ENCODE peak calls at places on chromosomes 16 and 17, in seven cellular contexts. Y, V, B, F, U, X and H are unnamed samples.
A peak's percentile ranks its signal among the peaks of the same experiment; 100 is the strongest.

GRCh38 chr17:45784583-45785372 is 658 bp downstream of the CRHR1 start:
- DNase-seq in Y (no peak), V (no peak), B (no peak), F (no peak), U (peak; percentile 49), X (peak; percentile 90), H (no peak)

GRCh38 chr16:4157376-4157825 is 41.2 kb upstream of the ADCY9 start:
- DNase-seq in Y (no peak), V (no peak), B (no peak), F (no peak), U (no peak), X (no peak), H (no peak)

GRCh38 chr16:10600792-10601443 is 20.5 kb upstream of the EMP2 start:
- DNase-seq in Y (no peak), V (no peak), B (no peak), F (no peak), U (no peak), X (no peak), H (peak; percentile 73)

GRCh38 chr17:2815781-2816185 is 19.5 kb downstream of the RAP1GAP2 start:
- DNase-seq in Y (no peak), V (no peak), B (no peak), F (no peak), U (peak; percentile 44), X (no peak), H (no peak)

GRCh38 chr17:26774291-26775218 is 519.4 kb upstream of the WSB1 start:
- DNase-seq in Y (no peak), V (no peak), B (no peak), F (no peak), U (no peak), X (peak; percentile 2), H (peak; percentile 51)

GRCh38 chr16:4511441-4512082 is 27.0 kb downstream of the CDIP1 start:
- DNase-seq in Y (peak; percentile 71), V (peak; percentile 31), B (no peak), F (no peak), U (peak; percentile 73), X (peak; percentile 77), H (no peak)

GRCh38 chr17:36942031-36942599 is 4.8 kb downstream of the LHX1 start:
- DNase-seq in Y (no peak), V (no peak), B (no peak), F (no peak), U (no peak), X (peak; percentile 76), H (peak; percentile 85)

GRCh38 chr17:32285770-32286517 is 20.3 kb downstream of the RHBDL3 start:
- DNase-seq in Y (no peak), V (no peak), B (no peak), F (no peak), U (no peak), X (no peak), H (no peak)

GRCh38 chr16:87684106-87684677 is 81.6 kb downstream of the KLHDC4 start:
- DNase-seq in Y (no peak), V (no peak), B (no peak), F (no peak), U (no peak), X (no peak), H (no peak)

GRCh38 chr16:70657956-70658355 is 11.6 kb downstream of the IL34 start:
- DNase-seq in Y (no peak), V (no peak), B (peak; percentile 40), F (no peak), U (no peak), X (no peak), H (no peak)

GRCh38 chr16:8849411-8850011 is 19.3 kb downstream of the CARHSP1 start:
- DNase-seq in Y (no peak), V (no peak), B (no peak), F (no peak), U (no peak), X (peak; percentile 16), H (no peak)

GRCh38 chr16:8851761-8852403 is 16.9 kb downstream of the CARHSP1 start:
- DNase-seq in Y (no peak), V (no peak), B (peak; percentile 39), F (no peak), U (no peak), X (peak; percentile 42), H (peak; percentile 13)

GRCh38 chr16:8848231-8848938 is 20.4 kb downstream of the CARHSP1 start:
- DNase-seq in Y (no peak), V (no peak), B (peak; percentile 65), F (no peak), U (no peak), X (peak; percentile 16), H (no peak)

GRCh38 chr16:8848939-8849391 is 19.8 kb downstream of the CARHSP1 start:
- DNase-seq in Y (no peak), V (no peak), B (peak; percentile 63), F (no peak), U (no peak), X (peak; percentile 28), H (no peak)

GRCh38 chr16:8850279-8850885 is 18.4 kb downstream of the CARHSP1 start:
- DNase-seq in Y (no peak), V (peak; percentile 54), B (peak; percentile 76), F (no peak), U (no peak), X (peak; percentile 36), H (no peak)
- TF ChIP-seq EP300 in Y (no peak), V (no peak), B (no peak), F (no peak), U (peak; percentile 32), X (no peak), H (no peak)

GRCh38 chr16:53045554-53046250 is 7.0 kb downstream of the CHD9NB start:
- DNase-seq in Y (no peak), V (no peak), B (peak; percentile 35), F (no peak), U (peak; percentile 60), X (no peak), H (no peak)
- TF ChIP-seq EP300 in Y (no peak), V (no peak), B (no peak), F (no peak), U (no peak), X (no peak), H (no peak)

DNA sequence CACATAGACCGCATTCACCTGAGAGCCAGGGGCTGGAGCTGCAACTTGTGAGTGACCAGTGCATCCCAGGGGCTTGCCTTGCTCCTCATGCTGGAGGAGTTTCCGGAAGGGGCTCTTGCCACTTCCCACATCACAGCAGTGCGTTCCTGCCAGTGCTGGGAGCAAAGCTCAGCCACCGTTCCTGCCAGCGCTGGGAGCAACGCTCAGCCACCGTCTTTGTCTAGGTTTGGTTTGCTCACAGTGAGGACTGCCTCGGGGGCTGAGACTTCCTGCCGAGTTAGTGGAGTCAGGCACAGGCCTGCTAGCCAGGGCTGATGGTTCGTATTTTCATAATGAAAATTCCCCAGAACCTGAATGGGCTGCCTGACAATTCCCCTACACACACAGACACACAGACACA is 5.4 kb upstream of the CHRNE start:
- DNase-seq in Y (no peak), V (no peak), B (no peak), F (no peak), U (no peak), X (peak; percentile 45), H (no peak)
- TF ChIP-seq EP300 in Y (no peak), V (no peak), B (no peak), F (no peak), U (no peak), X (no peak), H (no peak)

DNA sequence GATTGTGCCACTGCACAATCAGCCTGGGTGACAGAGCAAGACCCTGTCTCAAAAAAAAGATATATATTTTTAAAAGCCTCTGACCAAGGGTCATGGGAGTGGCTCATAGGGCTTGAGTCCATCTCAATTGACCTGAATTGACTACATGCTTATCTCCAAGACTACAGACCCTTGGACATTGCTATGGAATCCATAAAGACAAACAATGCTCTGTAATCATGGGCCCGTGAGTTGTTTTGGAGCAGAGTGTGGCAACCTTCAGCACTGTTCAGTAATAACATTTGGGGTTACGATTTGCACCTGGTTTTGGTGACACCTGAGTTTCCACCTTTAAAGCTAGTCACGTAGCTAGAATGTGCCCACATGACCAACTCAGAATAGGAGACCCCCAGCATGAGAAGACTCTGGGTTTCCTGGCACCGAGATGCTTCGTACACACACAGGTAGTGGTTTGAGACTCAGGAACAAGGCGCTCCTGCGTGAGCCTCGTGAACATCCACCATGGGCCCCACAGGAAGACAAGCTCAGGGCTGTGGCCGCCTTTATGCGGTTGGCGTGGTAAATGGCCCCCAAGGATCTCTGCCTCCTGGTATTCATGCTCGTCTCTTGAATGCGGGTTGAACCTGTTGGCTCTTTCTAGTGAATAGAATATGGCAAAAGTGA is 66.6 kb upstream of the RPH3AL start:
- DNase-seq in Y (no peak), V (no peak), B (no peak), F (no peak), U (no peak), X (no peak), H (no peak)
- TF ChIP-seq EP300 in Y (no peak), V (no peak), B (no peak), F (no peak), U (no peak), X (no peak), H (no peak)

GRCh38 chr17:77127735-77128361 is 12.9 kb upstream of the SEC14L1 start:
- DNase-seq in Y (no peak), V (peak; percentile 65), B (peak; percentile 77), F (no peak), U (peak; percentile 89), X (no peak), H (peak; percentile 84)
- TF ChIP-seq EP300 in Y (no peak), V (peak; percentile 78), B (no peak), F (no peak), U (no peak), X (no peak), H (peak; percentile 99)

DNA sequence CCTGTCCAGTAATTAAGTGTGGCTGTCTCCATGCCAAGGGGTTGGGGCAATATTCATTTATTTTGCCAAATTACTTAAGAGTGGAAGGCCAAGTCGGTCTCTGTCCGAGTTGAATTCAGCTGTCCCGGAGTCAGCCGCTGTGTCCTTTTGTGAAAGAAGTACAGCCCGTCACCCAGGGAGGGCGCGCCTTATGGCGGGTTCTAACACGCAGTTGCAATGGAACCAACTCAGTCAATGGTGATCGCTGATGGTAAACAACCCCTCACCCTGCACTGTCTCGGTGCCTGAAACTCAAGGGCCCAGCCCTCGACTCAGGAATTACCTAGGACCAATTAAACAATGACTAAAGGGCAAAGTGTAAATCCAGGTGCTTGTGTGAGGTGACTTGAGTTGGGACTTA is 22.3 kb downstream of the KIAA0513 start:
- DNase-seq in Y (no peak), V (no peak), B (no peak), F (no peak), U (no peak), X (no peak), H (no peak)
- TF ChIP-seq EP300 in Y (no peak), V (no peak), B (no peak), F (no peak), U (no peak), X (no peak), H (no peak)

GRCh38 chr16:18936727-18937340 is 10.6 kb upstream of the SMG1 start:
- DNase-seq in Y (no peak), V (no peak), B (no peak), F (no peak), U (no peak), X (no peak), H (no peak)
- TF ChIP-seq EP300 in Y (no peak), V (no peak), B (no peak), F (no peak), U (no peak), X (no peak), H (no peak)

GRCh38 chr17:48472485-48473281 is 42.7 kb upstream of the SKAP1 start:
- DNase-seq in Y (peak; percentile 32), V (no peak), B (no peak), F (no peak), U (no peak), X (no peak), H (no peak)
- TF ChIP-seq EP300 in Y (no peak), V (no peak), B (no peak), F (peak; percentile 55), U (no peak), X (no peak), H (no peak)